ENCODE peak calls at places on chromosomes 2 and 18, in eight cellular contexts. E is heart right ventricle; Z is PC-3; O is breast epithelium; R is CD8-positive, alpha-beta T cell; K is cardiac muscle cell; D is lower lobe of right lung; S is upper lobe of right lung. G is an unnamed sample. For H3K4me1, H3K9me3 and H3K36me3, the result is how much of the 10 kb centered on the place peaks cover.

GRCh38 chr2:860259-860855 is 90.3 kb upstream of the SNTG2 start:
- DNase-seq in K (no peak), O (no peak), E (no peak), Z (peak), S (no peak), D (no peak), R (no peak), G (no peak)

GRCh38 chr2:149290662-149291061 is 39.7 kb upstream of the LYPD6 start:
- DNase-seq in R (no peak), S (no peak), D (no peak), O (no peak), E (no peak), K (peak), Z (no peak), G (no peak)

GRCh38 chr2:67209107-67209506 is 188.0 kb upstream of the ETAA1 start:
- DNase-seq in K (no peak), Z (no peak), S (no peak), O (no peak), R (no peak), D (no peak), E (no peak), G (no peak)

GRCh38 chr2:109470121-109470921 is 143.4 kb downstream of the SEPTIN10 start:
- DNase-seq in D (peak), R (no peak), O (peak), E (peak), Z (peak), K (no peak), S (no peak), G (peak)

GRCh38 chr2:234334146-234334545 is 162.7 kb downstream of the ARL4C start:
- DNase-seq in E (no peak), O (no peak), S (no peak), K (peak), Z (no peak), D (no peak), R (no peak), G (no peak)

GRCh38 chr18:33156906-33157470 is 283.5 kb downstream of the CCDC178 start:
- DNase-seq in E (no peak), O (no peak), R (no peak), Z (no peak), K (no peak), D (no peak), S (no peak), G (no peak)

GRCh38 chr2:119008108-119008507 is 66.1 kb downstream of the MARCO start:
- DNase-seq in K (no peak), E (no peak), O (no peak), D (no peak), S (no peak), Z (peak), R (no peak), G (peak)

GRCh38 chr2:155600914-155601760 is 731.4 kb downstream of the NR4A2 start:
- DNase-seq in R (no peak), E (no peak), K (no peak), O (no peak), S (no peak), D (no peak), Z (no peak), G (no peak)

GRCh38 chr2:216590780-216591179 is 42.4 kb upstream of the IGFBP2 start:
- DNase-seq in R (no peak), O (no peak), E (peak), K (no peak), D (no peak), Z (no peak), S (no peak), G (no peak)

GRCh38 chr2:197191177-197191947 is 119.2 kb downstream of the ANKRD44 start:
- DNase-seq in O (no peak), K (peak), Z (peak), S (no peak), D (no peak), R (no peak), E (no peak), G (peak)

GRCh38 chr2:215392164-215392563 is 43.7 kb downstream of the FN1 start:
- DNase-seq in D (no peak), Z (no peak), S (no peak), K (no peak), O (no peak), E (no peak), R (no peak), G (no peak)

GRCh38 chr18:2958819-2959298 is 54.1 kb downstream of the LPIN2 start:
- DNase-seq in O (no peak), Z (no peak), D (no peak), S (no peak), R (no peak), K (no peak), E (no peak), G (no peak)

GRCh38 chr18:51537487-51537886 is 340.0 kb upstream of the MEX3C start:
- DNase-seq in D (no peak), K (peak), S (no peak), R (no peak), E (peak), O (no peak), Z (peak), G (peak)

GRCh38 chr2:231482806-231483391 is 18.6 kb upstream of the NCL start:
- DNase-seq in Z (peak), R (peak), S (peak), D (peak), E (peak), K (peak), O (peak), G (peak)

GRCh38 chr2:127523269-127523930 is 2.9 kb downstream of the IWS1 start:
- DNase-seq in O (no peak), D (no peak), E (no peak), R (no peak), Z (no peak), K (no peak), S (no peak), G (no peak)

GRCh38 chr2:47274054-47274779 is 119.1 kb upstream of the STPG4 start:
- DNase-seq in D (no peak), K (no peak), E (no peak), O (no peak), R (no peak), S (no peak), Z (no peak), G (no peak)

GRCh38 chr2:121197369-121198091 is 87.5 kb downstream of the TFCP2L1 start:
- DNase-seq in K (no peak), O (peak), E (no peak), R (no peak), Z (peak), D (peak), S (peak), G (peak)

GRCh38 chr18:10078053-10078452 is 164.2 kb downstream of the VAPA start:
- DNase-seq in R (no peak), Z (no peak), D (no peak), E (no peak), S (no peak), O (no peak), K (no peak), G (peak)

GRCh38 chr2:2686228-2686627 is 355.2 kb upstream of the MYT1L start:
- DNase-seq in K (no peak), E (no peak), O (no peak), Z (no peak), D (no peak), S (peak), R (no peak), G (no peak)

GRCh38 chr18:1048048-1048447 is 143.4 kb downstream of the ADCYAP1 start:
- DNase-seq in Z (peak), O (no peak), R (no peak), D (no peak), E (no peak), S (no peak), K (no peak), G (no peak)

GRCh38 chr2:187689372-187689771 is 135.1 kb upstream of the TFPI start:
- DNase-seq in Z (peak), D (no peak), S (no peak), R (no peak), O (no peak), E (no peak), K (no peak), G (peak)

GRCh38 chr2:37323176-37323575 is 1.5 kb downstream of the PRKD3 start:
- DNase-seq in Z (no peak), K (peak), E (no peak), O (no peak), S (no peak), D (no peak), R (no peak), G (no peak)

GRCh38 chr2:178258916-178259315 is 64.6 kb downstream of the OSBPL6 start:
- DNase-seq in O (no peak), S (no peak), K (no peak), D (no peak), R (no peak), Z (peak), E (no peak), G (no peak)

GRCh38 chr2:28359222-28360065 is 33.2 kb upstream of the FOSL2 start:
- DNase-seq in D (peak), Z (peak), R (peak), S (no peak), O (no peak), E (peak), K (no peak), G (peak)

GRCh38 chr2:10721344-10722251 is at the start of gene ATP6V1C2:
- DNase-seq in R (no peak), E (no peak), O (no peak), S (peak), K (peak), Z (peak), D (peak), G (peak)

GRCh38 chr18:79616651-79617518 is 62.7 kb upstream of the CTDP1 start:
- DNase-seq in Z (no peak), K (no peak), R (no peak), O (no peak), D (peak), E (no peak), S (peak), G (no peak)

GRCh38 chr2:219509780-219510511 is 4.3 kb upstream of the ASIC4 start:
- DNase-seq in O (no peak), D (no peak), S (no peak), K (peak), E (peak), R (peak), Z (peak), G (peak)

GRCh38 chr18:28176674-28176932 is 327 bp downstream of the CDH2 start:
- DNase-seq in S (no peak), E (no peak), K (no peak), O (no peak), D (no peak), Z (peak), R (no peak), G (no peak)

GRCh38 chr2:242024751-242025355 is 155.3 kb downstream of the RTP5 start:
- DNase-seq in O (peak), D (no peak), Z (no peak), R (no peak), K (no peak), E (no peak), S (peak), G (no peak)

GRCh38 chr2:218229851-218230250 is 12.9 kb downstream of the ARPC2 start:
- DNase-seq in E (no peak), Z (peak), O (no peak), R (no peak), S (no peak), K (no peak), D (no peak), G (peak)

GRCh38 chr2:126761256-126761980 is 105.5 kb downstream of the GYPC start:
- DNase-seq in S (no peak), K (no peak), O (no peak), D (no peak), E (no peak), Z (no peak), R (no peak), G (no peak)

GRCh38 chr18:57542801-57543427 is 43.6 kb downstream of the FECH start:
- DNase-seq in R (no peak), D (no peak), O (no peak), S (no peak), Z (no peak), K (no peak), E (no peak), G (no peak)

GRCh38 chr2:174590928-174591648 is 6.5 kb downstream of the WIPF1 start:
- DNase-seq in K (no peak), S (no peak), E (no peak), Z (peak), O (no peak), R (no peak), D (no peak), G (no peak)

GRCh38 chr18:55510809-55511208 is 77.2 kb downstream of the TCF4 start:
- DNase-seq in O (no peak), R (no peak), D (no peak), Z (peak), E (peak), K (no peak), S (no peak), G (no peak)

GRCh38 chr18:46152808-46153617 is 48.8 kb downstream of the HAUS1 start:
- DNase-seq in E (no peak), R (no peak), K (peak), S (no peak), Z (peak), O (no peak), D (peak), G (no peak)
- H3K4me1 ChIP-seq in E (under half), R (half or more), K (under half), S (under half), Z (under half), O (under half), D (under half), G (under half)

DNA sequence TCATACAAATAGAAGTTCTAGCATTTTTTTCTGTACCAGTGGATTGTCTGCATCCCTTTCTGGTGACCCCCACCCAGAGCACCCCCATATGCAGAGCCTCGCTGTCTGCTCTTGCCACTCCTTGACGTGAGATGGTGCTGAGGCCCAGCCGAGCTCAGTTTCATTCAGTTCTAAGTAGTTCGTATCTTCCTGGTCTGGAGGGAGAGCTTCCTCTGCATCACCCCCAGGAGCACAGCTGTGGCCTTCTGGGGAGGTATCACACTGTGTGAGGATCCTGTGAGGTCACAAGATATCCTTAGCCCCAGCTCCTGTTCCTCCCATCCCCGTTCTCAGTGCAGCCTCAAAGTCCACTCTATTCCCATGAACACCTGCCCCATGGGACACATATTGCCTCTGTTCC is 132.7 kb downstream of the PTGR3 start:
- DNase-seq in D (no peak), O (no peak), E (no peak), Z (no peak), R (no peak), S (no peak), K (no peak), G (no peak)
- H3K9me3 ChIP-seq in D (under half), O (under half), E (under half), Z (under half), R (under half), S (under half), K (under half), G (under half)

GRCh38 chr2:105294046-105294445 is 35.5 kb downstream of the TGFBRAP1 start:
- DNase-seq in O (no peak), R (no peak), Z (no peak), S (no peak), E (no peak), D (no peak), K (no peak), G (no peak)
- H3K36me3 ChIP-seq in O (under half), R (under half), Z (under half), S (half or more), E (half or more), D (half or more), K (under half), G (under half)

DNA sequence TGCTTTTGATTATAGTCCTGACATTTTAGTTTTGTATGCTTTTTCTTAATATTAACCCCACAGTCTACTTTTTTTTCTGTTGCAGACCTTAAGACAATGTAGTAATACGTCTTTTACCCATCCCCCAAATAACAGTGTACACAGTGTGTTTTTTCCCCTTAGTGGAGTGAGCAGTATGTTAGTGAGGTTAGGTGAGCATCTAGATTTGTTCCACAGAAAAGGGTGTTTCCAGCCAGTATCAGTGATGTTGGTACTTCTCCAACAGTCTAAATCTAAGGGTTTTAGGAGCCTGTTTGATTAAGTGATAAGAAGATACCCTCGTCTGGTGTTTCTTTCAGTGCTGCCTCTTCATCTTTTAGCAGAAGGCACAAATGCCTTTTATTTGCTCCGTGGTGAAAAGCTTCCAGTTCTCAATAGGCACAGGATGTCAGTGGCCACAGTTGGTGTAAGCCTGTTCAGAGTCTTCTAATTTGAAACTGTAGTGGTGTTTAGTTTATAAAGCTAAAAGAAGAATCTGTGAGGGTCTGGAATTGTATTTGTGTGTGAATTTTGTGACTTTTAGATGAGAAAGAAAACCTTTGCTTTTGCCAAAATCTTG is 71.1 kb downstream of the MAP4K4 start:
- DNase-seq in S (no peak), D (no peak), K (no peak), E (no peak), R (no peak), Z (no peak), O (no peak), G (no peak)
- H3K4me1 ChIP-seq in S (half or more), D (half or more), K (under half), E (under half), R (half or more), Z (under half), O (under half), G (under half)